ENCODE peak calls at places on chromosomes 5 and 9, in nine cellular contexts. G is choroid plexus epithelial cell, B is HEK293T, H is suprapubic skin, X is GM10248, M is NCI-H1105, A is A549, Q is progenitor cell of endocrine pancreas, O is T47D. N is an unnamed sample.

GRCh38 chr5:77882670-77883257 is 106.6 kb upstream of the TBCA start:
- DNase-seq in M (no peak), A (peak; percentile 57), Q (no peak), O (no peak), B (no peak), X (no peak), G (peak; percentile 80), H (no peak), N (no peak)

GRCh38 chr9:89179920-89180667 is 1.5 kb upstream of the SHC3 start:
- DNase-seq in G (peak; percentile 98), A (peak; percentile 89), H (peak; percentile 95), X (no peak), B (peak; percentile 86), M (peak; percentile 92), O (peak; percentile 91), Q (peak; percentile 65), N (no peak)

GRCh38 chr9:22274477-22274876 is 172.1 kb upstream of the DMRTA1 start:
- DNase-seq in X (no peak), H (no peak), G (no peak), A (no peak), M (no peak), B (no peak), O (no peak), Q (no peak), N (no peak)

GRCh38 chr5:68873198-68873597 is 220.6 kb upstream of the SLC30A5 start:
- DNase-seq in X (no peak), A (no peak), O (no peak), B (peak; percentile 28), M (no peak), H (no peak), Q (no peak), G (no peak), N (no peak)

GRCh38 chr5:126814721-126815404 is 37.9 kb downstream of the LMNB1 start:
- DNase-seq in Q (no peak), X (no peak), O (no peak), A (peak; percentile 13), M (no peak), B (no peak), H (no peak), G (peak; percentile 65), N (no peak)

GRCh38 chr5:168979140-168979539 is 321.8 kb downstream of the SLIT3 start:
- DNase-seq in G (no peak), X (no peak), O (no peak), H (no peak), M (no peak), Q (no peak), A (no peak), B (no peak), N (no peak)

GRCh38 chr9:8456327-8456726 is 656.7 kb upstream of the DMAC1 start:
- DNase-seq in O (no peak), H (no peak), Q (no peak), M (no peak), G (no peak), A (peak; percentile 2), X (no peak), B (no peak), N (no peak)

GRCh38 chr5:148794729-148795590 is 31.5 kb upstream of the ADRB2 start:
- DNase-seq in A (no peak), O (no peak), X (no peak), B (no peak), G (peak; percentile 65), M (no peak), H (no peak), Q (no peak), N (no peak)

GRCh38 chr9:133691659-133692363 is 46.3 kb downstream of the SARDH start:
- DNase-seq in G (peak; percentile 63), O (no peak), M (no peak), Q (no peak), X (no peak), H (no peak), A (no peak), B (no peak), N (no peak)

GRCh38 chr5:111984044-111984443 is 227.1 kb upstream of the NREP start:
- DNase-seq in X (peak; percentile 45), A (peak; percentile 9), O (no peak), Q (no peak), M (no peak), B (no peak), G (peak; percentile 89), H (no peak), N (no peak)

GRCh38 chr9:35476596-35476995 is 13.3 kb upstream of the RUSC2 start:
- DNase-seq in G (no peak), Q (no peak), X (no peak), B (no peak), H (no peak), A (no peak), M (no peak), O (no peak), N (no peak)

GRCh38 chr9:33128570-33128969 is 38.6 kb downstream of the B4GALT1 start:
- DNase-seq in Q (no peak), A (no peak), M (no peak), B (no peak), H (peak; percentile 55), O (no peak), G (no peak), X (no peak), N (no peak)

GRCh38 chr5:79702606-79703380 is 13.2 kb downstream of the CMYA5 start:
- DNase-seq in O (peak; percentile 56), X (peak; percentile 35), H (no peak), M (no peak), G (peak; percentile 25), A (no peak), B (peak; percentile 27), Q (no peak), N (peak; percentile 81)

GRCh38 chr5:68377733-68378132 is 162.2 kb downstream of the PIK3R1 start:
- DNase-seq in X (no peak), O (no peak), M (no peak), Q (no peak), H (no peak), B (no peak), A (no peak), G (no peak), N (no peak)

GRCh38 chr5:52799983-52800393 is 12.3 kb downstream of the ITGA1 start:
- DNase-seq in G (peak; percentile 97), Q (peak; percentile 91), H (peak; percentile 94), B (peak; percentile 94), X (peak; percentile 94), A (peak; percentile 94), M (peak; percentile 73), O (peak; percentile 95), N (peak; percentile 97)

GRCh38 chr9:122206118-122207046 is 22.4 kb downstream of the LHX6 start:
- DNase-seq in H (no peak), O (no peak), B (no peak), G (peak; percentile 89), Q (no peak), X (no peak), M (no peak), A (no peak), N (no peak)

GRCh38 chr5:129399069-129399468 is 61.0 kb upstream of the ADAMTS19 start:
- DNase-seq in B (no peak), O (no peak), G (no peak), M (no peak), A (no peak), H (no peak), X (no peak), Q (no peak), N (no peak)

GRCh38 chr9:19409406-19410194 is 791 bp downstream of the ACER2 start:
- DNase-seq in A (peak; percentile 35), B (peak; percentile 53), H (no peak), M (peak; percentile 1), Q (no peak), O (no peak), X (peak; percentile 35), G (no peak), N (no peak)

GRCh38 chr5:178661836-178662540 is 35.1 kb upstream of the CLK4 start:
- DNase-seq in Q (no peak), A (no peak), O (no peak), B (no peak), M (no peak), G (no peak), X (no peak), H (no peak), N (no peak)

GRCh38 chr5:7742241-7742656 is 108.7 kb downstream of the CFAP90 start:
- DNase-seq in Q (no peak), A (peak; percentile 19), O (no peak), X (no peak), B (no peak), G (no peak), M (no peak), H (no peak), N (no peak)

GRCh38 chr5:3024541-3024940 is 273.1 kb upstream of the IRX2 start:
- DNase-seq in B (no peak), H (peak; percentile 47), X (no peak), A (no peak), G (no peak), O (no peak), Q (no peak), M (no peak), N (no peak)

GRCh38 chr9:133706651-133707050 is 31.5 kb downstream of the SARDH start:
- DNase-seq in Q (no peak), G (no peak), M (no peak), X (no peak), O (no peak), B (no peak), A (no peak), H (no peak), N (no peak)

GRCh38 chr5:169119287-169120048 is 181.5 kb downstream of the SLIT3 start:
- DNase-seq in H (no peak), M (no peak), B (no peak), Q (no peak), X (no peak), G (no peak), A (no peak), O (no peak), N (no peak)

GRCh38 chr5:180090098-180090768 is 18.7 kb upstream of the RNF130 start:
- DNase-seq in A (peak; percentile 79), Q (peak; percentile 85), G (peak; percentile 79), B (peak; percentile 91), H (no peak), M (no peak), X (peak; percentile 64), O (peak; percentile 73), N (peak; percentile 60)

GRCh38 chr9:119282476-119283117 is 86.6 kb downstream of the BRINP1 start:
- DNase-seq in G (no peak), A (no peak), M (no peak), O (no peak), X (no peak), Q (no peak), B (no peak), H (no peak), N (no peak)

N was measured in CD14-positive monocyte.